ENCODE peak calls at places on chromosome 9, in nine cellular contexts. One of them, this sample, is unnamed.

GRCh38 chr9:136876476-136876875 is 9.8 kb upstream of the TRAF2 start:
- DNase-seq in AG08396: no peak
- DNase-seq in erythroblast: no peak
- DNase-seq in stimulated activated CD8-positive, alpha-beta memory T cell treated with anti-CD3 and anti-CD28 coated beads, Interleukin-15, amount 100 ng/mL, for 24 hours: no peak
- DNase-seq in psoas muscle: no peak
- DNase-seq in kidney: peak
- DNase-seq in ecto neural progenitor cell: no peak
- DNase-seq in amniotic stem cell: no peak
- DNase-seq in Kasumi-1: no peak
- DNase-seq in this sample: no peak

GRCh38 chr9:93945400-93946337 is 9.5 kb downstream of the BARX1 start:
- DNase-seq in kidney: no peak
- DNase-seq in Kasumi-1: peak
- DNase-seq in stimulated activated CD8-positive, alpha-beta memory T cell treated with anti-CD3 and anti-CD28 coated beads, Interleukin-15, amount 100 ng/mL, for 24 hours: no peak
- DNase-seq in AG08396: no peak
- DNase-seq in erythroblast: no peak
- DNase-seq in amniotic stem cell: no peak
- DNase-seq in ecto neural progenitor cell: no peak
- DNase-seq in psoas muscle: no peak
- DNase-seq in this sample: no peak

GRCh38 chr9:85914108-85914507 is 26.8 kb upstream of the NAA35 start:
- DNase-seq in Kasumi-1: no peak
- DNase-seq in psoas muscle: no peak
- DNase-seq in amniotic stem cell: no peak
- DNase-seq in ecto neural progenitor cell: no peak
- DNase-seq in stimulated activated CD8-positive, alpha-beta memory T cell treated with anti-CD3 and anti-CD28 coated beads, Interleukin-15, amount 100 ng/mL, for 24 hours: no peak
- DNase-seq in kidney: no peak
- DNase-seq in AG08396: no peak
- DNase-seq in erythroblast: no peak
- DNase-seq in this sample: no peak

GRCh38 chr9:124075761-124076160 is 64.2 kb downstream of the LHX2 start:
- DNase-seq in psoas muscle: no peak
- DNase-seq in amniotic stem cell: no peak
- DNase-seq in Kasumi-1: no peak
- DNase-seq in ecto neural progenitor cell: no peak
- DNase-seq in stimulated activated CD8-positive, alpha-beta memory T cell treated with anti-CD3 and anti-CD28 coated beads, Interleukin-15, amount 100 ng/mL, for 24 hours: no peak
- DNase-seq in erythroblast: no peak
- DNase-seq in kidney: no peak
- DNase-seq in AG08396: no peak
- DNase-seq in this sample: no peak

GRCh38 chr9:96126321-96126881 is 175.6 kb downstream of the HSD17B3 start:
- DNase-seq in psoas muscle: no peak
- DNase-seq in AG08396: no peak
- DNase-seq in Kasumi-1: no peak
- DNase-seq in ecto neural progenitor cell: peak
- DNase-seq in stimulated activated CD8-positive, alpha-beta memory T cell treated with anti-CD3 and anti-CD28 coated beads, Interleukin-15, amount 100 ng/mL, for 24 hours: no peak
- DNase-seq in kidney: no peak
- DNase-seq in amniotic stem cell: no peak
- DNase-seq in erythroblast: no peak
- DNase-seq in this sample: no peak

GRCh38 chr9:21833090-21833801 is 30.8 kb downstream of the MTAP start:
- DNase-seq in stimulated activated CD8-positive, alpha-beta memory T cell treated with anti-CD3 and anti-CD28 coated beads, Interleukin-15, amount 100 ng/mL, for 24 hours: no peak
- DNase-seq in ecto neural progenitor cell: no peak
- DNase-seq in amniotic stem cell: no peak
- DNase-seq in psoas muscle: no peak
- DNase-seq in kidney: no peak
- DNase-seq in Kasumi-1: no peak
- DNase-seq in AG08396: no peak
- DNase-seq in erythroblast: no peak
- DNase-seq in this sample: no peak

GRCh38 chr9:76414656-76415055 is 20.4 kb upstream of the RFK start:
- DNase-seq in psoas muscle: no peak
- DNase-seq in AG08396: no peak
- DNase-seq in stimulated activated CD8-positive, alpha-beta memory T cell treated with anti-CD3 and anti-CD28 coated beads, Interleukin-15, amount 100 ng/mL, for 24 hours: no peak
- DNase-seq in amniotic stem cell: no peak
- DNase-seq in Kasumi-1: no peak
- DNase-seq in ecto neural progenitor cell: no peak
- DNase-seq in kidney: no peak
- DNase-seq in erythroblast: no peak
- DNase-seq in this sample: no peak

GRCh38 chr9:114156658-114157421 is 1.5 kb downstream of the COL27A1 start:
- DNase-seq in AG08396: peak
- DNase-seq in kidney: peak
- DNase-seq in psoas muscle: peak
- DNase-seq in ecto neural progenitor cell: peak
- DNase-seq in amniotic stem cell: peak
- DNase-seq in Kasumi-1: no peak
- DNase-seq in stimulated activated CD8-positive, alpha-beta memory T cell treated with anti-CD3 and anti-CD28 coated beads, Interleukin-15, amount 100 ng/mL, for 24 hours: no peak
- DNase-seq in erythroblast: no peak
- DNase-seq in this sample: peak

GRCh38 chr9:79757074-79757473 is 185.3 kb downstream of the TLE4 start:
- DNase-seq in AG08396: no peak
- DNase-seq in psoas muscle: no peak
- DNase-seq in erythroblast: no peak
- DNase-seq in Kasumi-1: no peak
- DNase-seq in ecto neural progenitor cell: no peak
- DNase-seq in kidney: no peak
- DNase-seq in amniotic stem cell: no peak
- DNase-seq in stimulated activated CD8-positive, alpha-beta memory T cell treated with anti-CD3 and anti-CD28 coated beads, Interleukin-15, amount 100 ng/mL, for 24 hours: no peak
- DNase-seq in this sample: no peak

GRCh38 chr9:134294228-134295071 is 31.8 kb upstream of the RXRA start:
- DNase-seq in AG08396: peak
- DNase-seq in amniotic stem cell: no peak
- DNase-seq in erythroblast: no peak
- DNase-seq in ecto neural progenitor cell: no peak
- DNase-seq in kidney: peak
- DNase-seq in psoas muscle: peak
- DNase-seq in stimulated activated CD8-positive, alpha-beta memory T cell treated with anti-CD3 and anti-CD28 coated beads, Interleukin-15, amount 100 ng/mL, for 24 hours: no peak
- DNase-seq in Kasumi-1: no peak
- DNase-seq in this sample: no peak

GRCh38 chr9:71249729-71250317 is 128.4 kb upstream of the TRPM3 start:
- DNase-seq in ecto neural progenitor cell: no peak
- DNase-seq in AG08396: peak
- DNase-seq in kidney: no peak
- DNase-seq in stimulated activated CD8-positive, alpha-beta memory T cell treated with anti-CD3 and anti-CD28 coated beads, Interleukin-15, amount 100 ng/mL, for 24 hours: no peak
- DNase-seq in amniotic stem cell: peak
- DNase-seq in Kasumi-1: peak
- DNase-seq in erythroblast: peak
- DNase-seq in psoas muscle: no peak
- DNase-seq in this sample: peak

GRCh38 chr9:88833946-88834345 is 157.3 kb upstream of the S1PR3 start:
- DNase-seq in erythroblast: no peak
- DNase-seq in stimulated activated CD8-positive, alpha-beta memory T cell treated with anti-CD3 and anti-CD28 coated beads, Interleukin-15, amount 100 ng/mL, for 24 hours: no peak
- DNase-seq in Kasumi-1: no peak
- DNase-seq in amniotic stem cell: no peak
- DNase-seq in ecto neural progenitor cell: no peak
- DNase-seq in psoas muscle: no peak
- DNase-seq in kidney: no peak
- DNase-seq in AG08396: no peak
- DNase-seq in this sample: no peak

GRCh38 chr9:124774131-124774978 is 2.6 kb upstream of the OLFML2A start:
- DNase-seq in psoas muscle: peak
- DNase-seq in erythroblast: peak
- DNase-seq in kidney: peak
- DNase-seq in amniotic stem cell: no peak
- DNase-seq in AG08396: peak
- DNase-seq in stimulated activated CD8-positive, alpha-beta memory T cell treated with anti-CD3 and anti-CD28 coated beads, Interleukin-15, amount 100 ng/mL, for 24 hours: peak
- DNase-seq in ecto neural progenitor cell: peak
- DNase-seq in Kasumi-1: peak
- DNase-seq in this sample: peak

GRCh38 chr9:32603914-32604852 is 31.2 kb upstream of the NDUFB6 start:
- DNase-seq in ecto neural progenitor cell: no peak
- DNase-seq in AG08396: no peak
- DNase-seq in kidney: no peak
- DNase-seq in erythroblast: no peak
- DNase-seq in amniotic stem cell: no peak
- DNase-seq in stimulated activated CD8-positive, alpha-beta memory T cell treated with anti-CD3 and anti-CD28 coated beads, Interleukin-15, amount 100 ng/mL, for 24 hours: no peak
- DNase-seq in Kasumi-1: no peak
- DNase-seq in psoas muscle: no peak
- DNase-seq in this sample: no peak

GRCh38 chr9:95920024-95920423 is 44.5 kb downstream of the ERCC6L2 start:
- DNase-seq in kidney: no peak
- DNase-seq in ecto neural progenitor cell: no peak
- DNase-seq in Kasumi-1: peak
- DNase-seq in psoas muscle: no peak
- DNase-seq in AG08396: no peak
- DNase-seq in erythroblast: no peak
- DNase-seq in amniotic stem cell: no peak
- DNase-seq in stimulated activated CD8-positive, alpha-beta memory T cell treated with anti-CD3 and anti-CD28 coated beads, Interleukin-15, amount 100 ng/mL, for 24 hours: no peak
- DNase-seq in this sample: peak

GRCh38 chr9:76996700-76997099 is 22.8 kb upstream of the FOXB2 start:
- DNase-seq in AG08396: peak
- DNase-seq in Kasumi-1: no peak
- DNase-seq in amniotic stem cell: peak
- DNase-seq in erythroblast: peak
- DNase-seq in ecto neural progenitor cell: peak
- DNase-seq in stimulated activated CD8-positive, alpha-beta memory T cell treated with anti-CD3 and anti-CD28 coated beads, Interleukin-15, amount 100 ng/mL, for 24 hours: no peak
- DNase-seq in psoas muscle: peak
- DNase-seq in kidney: no peak
- DNase-seq in this sample: peak

GRCh38 chr9:98850851-98851729 is 43.6 kb downstream of the GALNT12 start:
- DNase-seq in ecto neural progenitor cell: no peak
- DNase-seq in kidney: no peak
- DNase-seq in erythroblast: peak
- DNase-seq in amniotic stem cell: no peak
- DNase-seq in AG08396: no peak
- DNase-seq in psoas muscle: no peak
- DNase-seq in stimulated activated CD8-positive, alpha-beta memory T cell treated with anti-CD3 and anti-CD28 coated beads, Interleukin-15, amount 100 ng/mL, for 24 hours: no peak
- DNase-seq in Kasumi-1: no peak
- DNase-seq in this sample: no peak

GRCh38 chr9:131013771-131014676 is 5.0 kb downstream of the LAMC3 start:
- DNase-seq in AG08396: no peak
- DNase-seq in Kasumi-1: no peak
- DNase-seq in amniotic stem cell: no peak
- DNase-seq in ecto neural progenitor cell: no peak
- DNase-seq in kidney: peak
- DNase-seq in psoas muscle: no peak
- DNase-seq in erythroblast: no peak
- DNase-seq in stimulated activated CD8-positive, alpha-beta memory T cell treated with anti-CD3 and anti-CD28 coated beads, Interleukin-15, amount 100 ng/mL, for 24 hours: no peak
- DNase-seq in this sample: no peak

GRCh38 chr9:127113540-127113928 is 8.9 kb downstream of the ANGPTL2 start:
- DNase-seq in amniotic stem cell: no peak
- DNase-seq in ecto neural progenitor cell: no peak
- DNase-seq in AG08396: no peak
- DNase-seq in psoas muscle: no peak
- DNase-seq in erythroblast: no peak
- DNase-seq in kidney: no peak
- DNase-seq in Kasumi-1: no peak
- DNase-seq in stimulated activated CD8-positive, alpha-beta memory T cell treated with anti-CD3 and anti-CD28 coated beads, Interleukin-15, amount 100 ng/mL, for 24 hours: no peak
- DNase-seq in this sample: no peak

GRCh38 chr9:89994988-89995613 is 390.3 kb downstream of the GADD45G start:
- DNase-seq in kidney: no peak
- DNase-seq in psoas muscle: no peak
- DNase-seq in stimulated activated CD8-positive, alpha-beta memory T cell treated with anti-CD3 and anti-CD28 coated beads, Interleukin-15, amount 100 ng/mL, for 24 hours: no peak
- DNase-seq in Kasumi-1: no peak
- DNase-seq in AG08396: no peak
- DNase-seq in amniotic stem cell: no peak
- DNase-seq in ecto neural progenitor cell: no peak
- DNase-seq in erythroblast: no peak
- DNase-seq in this sample: no peak

GRCh38 chr9:13787234-13787833 is 507.8 kb upstream of the MPDZ start:
- DNase-seq in kidney: no peak
- DNase-seq in erythroblast: no peak
- DNase-seq in Kasumi-1: no peak
- DNase-seq in psoas muscle: no peak
- DNase-seq in AG08396: no peak
- DNase-seq in ecto neural progenitor cell: no peak
- DNase-seq in amniotic stem cell: no peak
- DNase-seq in stimulated activated CD8-positive, alpha-beta memory T cell treated with anti-CD3 and anti-CD28 coated beads, Interleukin-15, amount 100 ng/mL, for 24 hours: no peak
- DNase-seq in this sample: no peak

GRCh38 chr9:123445981-123446610 is 90.1 kb downstream of the CRB2 start:
- DNase-seq in kidney: no peak
- DNase-seq in psoas muscle: no peak
- DNase-seq in amniotic stem cell: no peak
- DNase-seq in stimulated activated CD8-positive, alpha-beta memory T cell treated with anti-CD3 and anti-CD28 coated beads, Interleukin-15, amount 100 ng/mL, for 24 hours: no peak
- DNase-seq in erythroblast: no peak
- DNase-seq in ecto neural progenitor cell: no peak
- DNase-seq in Kasumi-1: no peak
- DNase-seq in AG08396: no peak
- DNase-seq in this sample: no peak

GRCh38 chr9:128685636-128686489 is 3.2 kb upstream of the SET start:
- DNase-seq in AG08396: no peak
- DNase-seq in ecto neural progenitor cell: no peak
- DNase-seq in amniotic stem cell: no peak
- DNase-seq in psoas muscle: no peak
- DNase-seq in erythroblast: peak
- DNase-seq in stimulated activated CD8-positive, alpha-beta memory T cell treated with anti-CD3 and anti-CD28 coated beads, Interleukin-15, amount 100 ng/mL, for 24 hours: no peak
- DNase-seq in kidney: peak
- DNase-seq in Kasumi-1: peak
- DNase-seq in this sample: no peak

GRCh38 chr9:99385814-99386279 is 163.8 kb downstream of the SEC61B start:
- DNase-seq in psoas muscle: no peak
- DNase-seq in kidney: no peak
- DNase-seq in AG08396: no peak
- DNase-seq in erythroblast: no peak
- DNase-seq in Kasumi-1: no peak
- DNase-seq in amniotic stem cell: peak
- DNase-seq in stimulated activated CD8-positive, alpha-beta memory T cell treated with anti-CD3 and anti-CD28 coated beads, Interleukin-15, amount 100 ng/mL, for 24 hours: no peak
- DNase-seq in ecto neural progenitor cell: no peak
- DNase-seq in this sample: no peak

GRCh38 chr9:134736791-134737489 is 95.3 kb downstream of the COL5A1 start:
- DNase-seq in Kasumi-1: no peak
- DNase-seq in ecto neural progenitor cell: no peak
- DNase-seq in erythroblast: no peak
- DNase-seq in psoas muscle: no peak
- DNase-seq in kidney: no peak
- DNase-seq in AG08396: no peak
- DNase-seq in amniotic stem cell: no peak
- DNase-seq in stimulated activated CD8-positive, alpha-beta memory T cell treated with anti-CD3 and anti-CD28 coated beads, Interleukin-15, amount 100 ng/mL, for 24 hours: no peak
- DNase-seq in this sample: no peak

GRCh38 chr9:70517926-70518325 is 103.5 kb upstream of the KLF9 start:
- DNase-seq in ecto neural progenitor cell: no peak
- DNase-seq in kidney: no peak
- DNase-seq in amniotic stem cell: no peak
- DNase-seq in psoas muscle: no peak
- DNase-seq in stimulated activated CD8-positive, alpha-beta memory T cell treated with anti-CD3 and anti-CD28 coated beads, Interleukin-15, amount 100 ng/mL, for 24 hours: no peak
- DNase-seq in Kasumi-1: no peak
- DNase-seq in AG08396: no peak
- DNase-seq in erythroblast: no peak
- DNase-seq in this sample: no peak

GRCh38 chr9:34171753-34172535 is 6.9 kb upstream of the UBAP1 start:
- DNase-seq in amniotic stem cell: no peak
- DNase-seq in erythroblast: no peak
- DNase-seq in AG08396: no peak
- DNase-seq in kidney: no peak
- DNase-seq in stimulated activated CD8-positive, alpha-beta memory T cell treated with anti-CD3 and anti-CD28 coated beads, Interleukin-15, amount 100 ng/mL, for 24 hours: no peak
- DNase-seq in ecto neural progenitor cell: no peak
- DNase-seq in psoas muscle: no peak
- DNase-seq in Kasumi-1: peak
- DNase-seq in this sample: peak

GRCh38 chr9:96302021-96302420 is at the start of gene HSD17B3:
- DNase-seq in ecto neural progenitor cell: no peak
- DNase-seq in Kasumi-1: no peak
- DNase-seq in erythroblast: no peak
- DNase-seq in amniotic stem cell: no peak
- DNase-seq in psoas muscle: no peak
- DNase-seq in AG08396: no peak
- DNase-seq in stimulated activated CD8-positive, alpha-beta memory T cell treated with anti-CD3 and anti-CD28 coated beads, Interleukin-15, amount 100 ng/mL, for 24 hours: no peak
- DNase-seq in kidney: no peak
- DNase-seq in this sample: no peak

GRCh38 chr9:113380869-113381378 is 4.1 kb upstream of the HDHD3 start:
- DNase-seq in Kasumi-1: no peak
- DNase-seq in kidney: no peak
- DNase-seq in ecto neural progenitor cell: no peak
- DNase-seq in amniotic stem cell: no peak
- DNase-seq in stimulated activated CD8-positive, alpha-beta memory T cell treated with anti-CD3 and anti-CD28 coated beads, Interleukin-15, amount 100 ng/mL, for 24 hours: no peak
- DNase-seq in erythroblast: no peak
- DNase-seq in psoas muscle: no peak
- DNase-seq in AG08396: no peak
- DNase-seq in this sample: no peak

GRCh38 chr9:119221281-119221680 is 148.0 kb downstream of the BRINP1 start:
- DNase-seq in AG08396: no peak
- DNase-seq in erythroblast: no peak
- DNase-seq in ecto neural progenitor cell: no peak
- DNase-seq in stimulated activated CD8-positive, alpha-beta memory T cell treated with anti-CD3 and anti-CD28 coated beads, Interleukin-15, amount 100 ng/mL, for 24 hours: no peak
- DNase-seq in psoas muscle: no peak
- DNase-seq in amniotic stem cell: no peak
- DNase-seq in Kasumi-1: no peak
- DNase-seq in kidney: no peak
- DNase-seq in this sample: no peak

GRCh38 chr9:134624827-134625181 is 16.8 kb upstream of the COL5A1 start:
- DNase-seq in psoas muscle: no peak
- DNase-seq in amniotic stem cell: peak
- DNase-seq in AG08396: peak
- DNase-seq in erythroblast: no peak
- DNase-seq in stimulated activated CD8-positive, alpha-beta memory T cell treated with anti-CD3 and anti-CD28 coated beads, Interleukin-15, amount 100 ng/mL, for 24 hours: no peak
- DNase-seq in Kasumi-1: no peak
- DNase-seq in kidney: no peak
- DNase-seq in ecto neural progenitor cell: no peak
- DNase-seq in this sample: no peak